ENCODE peak calls at places on chromosomes 12 and 14, in six cellular contexts. F, L, A, S, Z and E are unnamed samples.

GRCh38 chr14:33580221-33580749 is 370.6 kb downstream of the EGLN3 start:
- DNase-seq in F (no peak), S (no peak), A (no peak), L (no peak), Z (no peak), E (no peak)

GRCh38 chr12:71045781-71046180 is 112.0 kb downstream of the TSPAN8 start:
- DNase-seq in S (peak), Z (no peak), F (no peak), L (no peak), A (no peak), E (no peak)

GRCh38 chr12:46579474-46579873 is 206.9 kb upstream of the SLC38A2 start:
- DNase-seq in L (no peak), Z (no peak), F (no peak), S (peak), A (no peak), E (no peak)

GRCh38 chr14:57478050-57478449 is 15.6 kb downstream of the CCDC198 start:
- DNase-seq in F (no peak), L (no peak), S (no peak), Z (no peak), A (no peak), E (no peak)

GRCh38 chr12:47980172-47980571 is 16.8 kb downstream of the TMEM106C start:
- DNase-seq in S (no peak), A (no peak), Z (no peak), F (no peak), L (no peak), E (no peak)

GRCh38 chr12:104632724-104633181 is 176.0 kb downstream of the CHST11 start:
- DNase-seq in L (no peak), F (peak), A (no peak), Z (no peak), S (peak), E (no peak)

GRCh38 chr14:60723218-60724079 is 702 bp downstream of the SIX4 start:
- DNase-seq in S (peak), F (peak), Z (peak), A (peak), L (peak), E (peak)

GRCh38 chr14:75298187-75298985 is 19.8 kb downstream of the FOS start:
- DNase-seq in A (no peak), L (no peak), S (no peak), Z (no peak), F (no peak), E (no peak)

GRCh38 chr14:32933943-32934890 is 4.5 kb upstream of the NPAS3 start:
- DNase-seq in F (no peak), S (peak), A (peak), L (peak), Z (no peak), E (peak)

GRCh38 chr12:120625557-120626419 is 14.6 kb upstream of the CABP1 start:
- DNase-seq in S (no peak), L (peak), A (no peak), F (no peak), Z (peak), E (peak)

DNA sequence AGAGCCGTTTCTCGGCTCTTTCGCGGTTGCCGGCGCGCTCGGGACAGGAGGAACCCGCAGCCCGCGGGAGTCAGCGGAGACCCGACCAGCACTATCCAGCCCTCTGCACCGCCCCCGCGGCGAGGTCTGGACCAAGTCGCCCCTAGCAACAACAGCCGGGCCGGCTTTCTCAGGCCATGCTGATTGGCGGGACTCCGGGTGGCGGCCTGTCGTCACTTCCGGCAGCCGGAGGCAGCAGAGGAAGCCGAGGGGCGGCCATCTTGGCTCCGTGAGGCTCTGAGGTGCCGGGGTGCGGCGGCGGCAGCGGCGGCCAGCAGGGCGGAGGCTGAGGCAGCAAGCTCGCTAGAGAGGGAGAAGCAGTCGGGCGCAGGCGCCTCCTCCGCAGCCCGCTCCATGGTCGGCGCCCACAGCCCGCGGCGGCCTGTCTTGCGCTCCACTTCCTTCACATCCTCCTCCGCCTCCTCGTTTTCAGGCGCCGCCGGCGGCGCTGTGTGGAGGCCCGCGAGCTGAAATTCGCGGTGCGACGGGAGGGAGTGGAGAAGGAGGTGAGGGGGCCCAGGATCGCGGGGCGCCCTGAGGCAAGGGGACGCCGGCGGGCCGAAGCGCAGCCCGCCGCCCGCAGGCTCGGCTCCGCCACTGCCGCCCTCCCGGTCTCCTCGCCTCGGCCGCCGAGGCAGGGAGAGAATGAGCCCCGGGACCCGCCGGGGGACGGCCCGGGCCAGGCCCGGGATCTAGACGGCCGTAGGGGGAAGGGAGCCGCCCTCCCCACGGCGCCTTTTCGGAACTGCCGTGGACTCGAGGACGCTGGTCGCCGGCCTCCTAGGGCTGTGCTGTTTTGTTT is at the start of gene MARK3:
- DNase-seq in S (peak), F (peak), Z (peak), L (peak), A (peak), E (peak)
- H3K14ac ChIP-seq in S (peak), F (peak), Z (peak), L (no peak), A (peak), E (peak)

GRCh38 chr14:89445252-89445973 is 28.4 kb upstream of the FOXN3 start:
- DNase-seq in S (no peak), Z (no peak), F (peak), L (no peak), A (no peak), E (no peak)
- H3K14ac ChIP-seq in S (no peak), Z (no peak), F (peak), L (no peak), A (no peak), E (no peak)

GRCh38 chr12:88539893-88540292 is 40.4 kb downstream of the KITLG start:
- DNase-seq in F (no peak), L (no peak), Z (no peak), A (no peak), S (no peak), E (no peak)
- H3K14ac ChIP-seq in F (no peak), L (no peak), Z (no peak), A (no peak), S (no peak), E (no peak)

GRCh38 chr12:128830505-128830893 is 6.7 kb upstream of the SLC15A4 start:
- DNase-seq in S (no peak), L (no peak), A (no peak), F (no peak), Z (no peak), E (no peak)
- H3K14ac ChIP-seq in S (no peak), L (no peak), A (no peak), F (no peak), Z (no peak), E (no peak)

GRCh38 chr12:130911933-130912332 is 40.1 kb downstream of the RAN start:
- DNase-seq in A (no peak), Z (no peak), F (no peak), S (no peak), L (no peak), E (no peak)
- H3K14ac ChIP-seq in A (no peak), Z (no peak), F (no peak), S (no peak), L (no peak), E (no peak)

DNA sequence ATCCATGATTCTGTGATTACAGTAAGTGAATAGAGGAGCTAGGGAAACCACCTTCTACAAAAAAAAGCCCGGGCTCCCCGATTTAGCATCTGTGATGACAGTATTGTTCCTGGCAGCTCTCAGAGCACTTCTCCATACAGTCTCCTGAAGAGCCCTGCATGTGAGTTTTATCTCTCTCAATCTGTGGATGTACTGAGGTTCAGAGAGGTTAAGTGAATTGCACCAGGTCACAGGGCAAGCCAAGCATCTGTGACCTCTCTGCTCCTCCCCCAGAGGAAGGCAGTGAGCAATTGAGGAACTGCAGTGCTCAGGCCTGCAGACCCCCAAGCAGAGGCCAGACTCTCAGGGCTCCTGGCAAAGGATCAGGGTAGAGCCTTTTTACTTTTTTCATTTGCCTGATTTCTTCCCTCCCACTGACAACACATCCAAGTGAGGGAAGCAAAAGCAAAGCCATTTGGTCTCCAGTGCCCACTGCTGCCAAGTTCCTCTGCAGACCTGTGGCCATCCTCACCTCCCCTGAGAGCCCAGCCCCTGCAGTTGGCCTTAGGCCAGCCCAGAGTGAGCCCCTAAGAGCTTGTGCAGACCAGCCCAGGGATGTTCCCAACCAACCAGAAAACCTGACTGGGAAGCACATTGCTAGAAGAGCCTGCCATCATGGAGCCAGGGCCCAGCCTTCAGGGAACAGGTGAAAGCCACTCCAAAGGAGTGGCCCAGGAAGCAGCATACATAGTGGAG is 47.6 kb upstream of the PNMA1 start:
- DNase-seq in A (no peak), L (no peak), S (peak), F (no peak), Z (no peak), E (no peak)
- H3K14ac ChIP-seq in A (no peak), L (no peak), S (no peak), F (no peak), Z (peak), E (no peak)

GRCh38 chr12:74033531-74033930 is 504.1 kb upstream of the ATXN7L3B start:
- DNase-seq in Z (no peak), L (no peak), A (no peak), F (no peak), S (no peak), E (no peak)

DNA sequence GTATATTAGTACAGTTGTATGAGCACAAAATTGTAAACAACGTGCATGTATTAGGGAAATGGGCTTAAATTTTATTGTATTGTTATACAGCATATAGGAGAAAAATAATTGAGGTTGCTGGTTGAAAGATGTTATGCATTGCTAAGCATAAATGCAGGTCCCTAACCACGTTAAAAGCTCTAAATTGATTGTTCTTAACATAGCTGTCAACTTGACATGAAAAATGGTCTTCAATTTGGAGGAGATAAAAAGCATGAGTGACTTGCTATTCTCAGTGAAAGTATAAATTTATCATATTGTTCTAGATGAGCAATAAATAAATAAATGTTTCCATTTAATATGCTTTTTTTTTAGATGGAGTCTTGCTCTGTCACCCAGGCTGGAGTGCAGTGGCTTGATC is 506.6 kb upstream of the ATXN7L3B start:
- DNase-seq in Z (no peak), A (no peak), L (no peak), S (no peak), F (no peak), E (no peak)
- H3K14ac ChIP-seq in Z (no peak), A (no peak), L (no peak), S (no peak), F (no peak), E (no peak)

DNA sequence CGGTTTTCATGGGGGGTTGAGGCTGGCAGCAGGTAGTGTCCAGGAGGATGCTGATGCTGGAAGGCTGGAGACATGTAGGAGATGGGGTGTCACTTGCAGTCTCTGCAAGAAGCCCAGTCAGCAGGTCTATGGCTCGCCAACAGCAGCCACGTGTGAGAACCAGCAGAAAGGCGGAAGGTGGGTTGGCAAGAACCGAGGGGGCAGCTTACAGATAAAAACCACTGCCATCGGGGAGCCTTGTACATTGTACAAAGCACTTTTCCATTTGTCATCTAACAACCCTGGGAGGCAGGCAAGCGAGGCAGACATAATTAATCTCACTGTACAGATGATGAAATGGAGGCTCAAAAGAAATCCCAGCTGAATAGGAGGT is 167.2 kb downstream of the KCNA5 start:
- DNase-seq in Z (no peak), L (no peak), F (no peak), S (no peak), A (no peak), E (no peak)
- H3K14ac ChIP-seq in Z (no peak), L (no peak), F (no peak), S (no peak), A (no peak), E (no peak)

DNA sequence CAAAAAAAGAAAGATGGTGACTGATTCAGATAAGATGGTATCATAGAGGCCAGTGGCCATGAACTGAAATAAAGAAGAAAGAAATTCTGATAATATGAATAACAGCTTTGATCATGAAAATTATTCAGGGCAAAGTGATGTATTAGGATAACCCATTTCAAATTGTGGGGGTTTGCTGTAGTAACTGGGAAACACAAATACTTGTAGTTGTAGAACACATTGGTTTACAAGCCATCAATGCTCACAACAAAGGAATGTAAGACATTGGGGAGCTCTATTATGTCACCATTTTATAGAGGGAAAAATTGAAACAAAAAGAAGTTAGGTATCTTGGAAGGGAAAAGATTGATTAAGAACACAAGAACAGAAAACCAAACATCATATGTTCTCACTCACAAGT is 140.4 kb upstream of the FRMD6 start:
- DNase-seq in S (no peak), A (no peak), Z (no peak), L (no peak), F (peak), E (no peak)
- H3K14ac ChIP-seq in S (no peak), A (no peak), Z (no peak), L (no peak), F (no peak), E (no peak)

GRCh38 chr14:73477618-73478266 is 13.0 kb upstream of the RIOX1 start:
- DNase-seq in F (peak), A (no peak), L (no peak), S (no peak), Z (peak), E (no peak)
- H3K14ac ChIP-seq in F (no peak), A (no peak), L (no peak), S (no peak), Z (no peak), E (no peak)